ENCODE peak calls at places on chromosomes 4 and X, in five cellular contexts. I is progenitor cell of endocrine pancreas; N is psoas muscle; R is H54; V is naive thymus-derived CD8-positive, alpha-beta T cell. Z is an unnamed sample.
A peak's percentile ranks its signal among the peaks of the same experiment; 100 is the strongest.

GRCh38 chrX:153794897-153795816 is 689 bp downstream of the SSR4 start:
- DNase-seq in I (no peak), N (no peak), R (no peak), V (no peak), Z (no peak)

GRCh38 chrX:144730486-144730885 is 516.8 kb upstream of the SPANXN1 start:
- DNase-seq in I (no peak), N (no peak), R (no peak), V (no peak), Z (no peak)

GRCh38 chr4:152680988-152681731 is 1.4 kb upstream of the TMEM154 start:
- DNase-seq in I (no peak), N (no peak), R (no peak), V (no peak), Z (no peak)

GRCh38 chr4:107034091-107034698 is 1.9 kb downstream of the DKK2 start:
- DNase-seq in I (peak; percentile 37), N (peak; percentile 72), R (no peak), V (no peak), Z (no peak)

GRCh38 chr4:79623125-79623905 is 215.3 kb upstream of the GK2 start:
- DNase-seq in I (no peak), N (no peak), R (no peak), V (no peak), Z (no peak)

GRCh38 chr4:25578431-25578830 is 77.2 kb upstream of the SLC34A2 start:
- DNase-seq in I (no peak), N (no peak), R (no peak), V (no peak), Z (no peak)

GRCh38 chr4:52051213-52051614 is at the start of gene SPATA18:
- DNase-seq in I (peak; percentile 15), N (peak; percentile 57), R (no peak), V (no peak), Z (peak; percentile 41)

GRCh38 chrX:42459735-42460134 is 318.2 kb downstream of the PPP1R2C start:
- DNase-seq in I (no peak), N (no peak), R (no peak), V (no peak), Z (no peak)

GRCh38 chr4:74283614-74284013 is 24.7 kb upstream of the EPGN start:
- DNase-seq in I (no peak), N (no peak), R (peak; percentile 2), V (no peak), Z (peak; percentile 74)

GRCh38 chr4:133146574-133147198 is 2.4 kb upstream of the PCDH10 start:
- DNase-seq in I (peak; percentile 55), N (peak; percentile 34), R (no peak), V (no peak), Z (no peak)

GRCh38 chr4:183540498-183540953 is 35.7 kb downstream of the ING2 start:
- DNase-seq in I (no peak), N (no peak), R (no peak), V (no peak), Z (no peak)

GRCh38 chr4:112222219-112222955 is 9.2 kb upstream of the AP1AR start:
- DNase-seq in I (no peak), N (no peak), R (no peak), V (no peak), Z (no peak)

GRCh38 chrX:49879656-49880277 is 483 bp downstream of the USP27X start:
- DNase-seq in I (no peak), N (no peak), R (no peak), V (no peak), Z (no peak)

GRCh38 chr4:125317526-125317880 is 2.7 kb downstream of the FAT4 start:
- DNase-seq in I (peak; percentile 12), N (peak; percentile 63), R (no peak), V (no peak), Z (no peak)

GRCh38 chrX:85907316-85907715 is 140.0 kb downstream of the CHM start:
- DNase-seq in I (no peak), N (no peak), R (no peak), V (no peak), Z (no peak)

GRCh38 chr4:123986268-123986798 is 589.7 kb downstream of the SPRY1 start:
- DNase-seq in I (no peak), N (peak; percentile 64), R (peak; percentile 2), V (no peak), Z (no peak)

GRCh38 chr4:40180356-40180755 is 16.5 kb upstream of the RHOH start:
- DNase-seq in I (no peak), N (no peak), R (peak; percentile 21), V (no peak), Z (peak; percentile 3)

GRCh38 chrX:42399632-42400024 is 378.3 kb downstream of the PPP1R2C start:
- DNase-seq in I (no peak), N (no peak), R (no peak), V (no peak), Z (no peak)

GRCh38 chr4:145315828-145316227 is 135.4 kb upstream of the OTUD4 start:
- DNase-seq in I (no peak), N (no peak), R (no peak), V (no peak), Z (no peak)

GRCh38 chr4:79445371-79445781 is 37.3 kb upstream of the GK2 start:
- DNase-seq in I (no peak), N (no peak), R (no peak), V (no peak), Z (no peak)

GRCh38 chr4:120052840-120053239 is 13.8 kb downstream of the MAD2L1 start:
- DNase-seq in I (no peak), N (peak; percentile 74), R (peak; percentile 8), V (no peak), Z (no peak)

GRCh38 chr4:6892190-6892908 is 17.3 kb upstream of the TBC1D14 start:
- DNase-seq in I (no peak), N (peak; percentile 79), R (no peak), V (no peak), Z (no peak)

GRCh38 chr4:1993169-1993516 is 15.6 kb downstream of the NELFA start:
- DNase-seq in I (no peak), N (peak; percentile 17), R (no peak), V (no peak), Z (no peak)

GRCh38 chr4:152255437-152255836 is 280.5 kb downstream of the FBXW7 start:
- DNase-seq in I (no peak), N (no peak), R (no peak), V (peak; percentile 78), Z (peak; percentile 46)

GRCh38 chr4:112472318-112472717 is 43.7 kb downstream of the NEUROG2 start:
- DNase-seq in I (no peak), N (no peak), R (no peak), V (no peak), Z (no peak)

GRCh38 chr4:157291071-157291470 is 70.5 kb downstream of the GRIA2 start:
- DNase-seq in I (no peak), N (no peak), R (no peak), V (no peak), Z (no peak)

GRCh38 chrX:42096262-42096939 is 173.0 kb upstream of the CASK start:
- DNase-seq in I (no peak), N (no peak), R (peak; percentile 4), V (no peak), Z (peak; percentile 55)

Z was measured in LoVo.